ENCODE peak calls at places on chromosomes 2 and 18, in eight cellular contexts. One of them, this sample, is unnamed.

GRCh38 chr18:9792565-9793226 is 84.6 kb downstream of the RAB31 start:
- DNase-seq in activated CD8-positive, alpha-beta memory T cell treated with anti-CD3 and anti-CD28 coated beads, Interleukin-2, amount 50 U/mL, for 48 hours: peak; percentile 68
- DNase-seq in mesothelial cell of epicardium: no peak
- DNase-seq in neural crest cell: no peak
- DNase-seq in BJ: no peak
- DNase-seq in CD4-positive, alpha-beta T cell: no peak
- DNase-seq in PC-3: peak; percentile 33
- DNase-seq in NCI-H69: peak; percentile 74
- DNase-seq in this sample: no peak

GRCh38 chr18:75896865-75897264 is 469.4 kb upstream of the SMIM21 start:
- DNase-seq in activated CD8-positive, alpha-beta memory T cell treated with anti-CD3 and anti-CD28 coated beads, Interleukin-2, amount 50 U/mL, for 48 hours: no peak
- DNase-seq in mesothelial cell of epicardium: no peak
- DNase-seq in neural crest cell: peak; percentile 18
- DNase-seq in BJ: no peak
- DNase-seq in CD4-positive, alpha-beta T cell: no peak
- DNase-seq in PC-3: peak; percentile 46
- DNase-seq in NCI-H69: peak; percentile 91
- DNase-seq in this sample: no peak

GRCh38 chr2:157158111-157158510 is 99.4 kb upstream of the GALNT5 start:
- DNase-seq in activated CD8-positive, alpha-beta memory T cell treated with anti-CD3 and anti-CD28 coated beads, Interleukin-2, amount 50 U/mL, for 48 hours: no peak
- DNase-seq in mesothelial cell of epicardium: no peak
- DNase-seq in neural crest cell: no peak
- DNase-seq in BJ: no peak
- DNase-seq in CD4-positive, alpha-beta T cell: no peak
- DNase-seq in PC-3: peak; percentile 43
- DNase-seq in NCI-H69: no peak
- DNase-seq in this sample: no peak

GRCh38 chr2:204205548-204205947 is 269.0 kb downstream of the ICOS start:
- DNase-seq in activated CD8-positive, alpha-beta memory T cell treated with anti-CD3 and anti-CD28 coated beads, Interleukin-2, amount 50 U/mL, for 48 hours: no peak
- DNase-seq in mesothelial cell of epicardium: no peak
- DNase-seq in neural crest cell: no peak
- DNase-seq in BJ: no peak
- DNase-seq in CD4-positive, alpha-beta T cell: no peak
- DNase-seq in PC-3: no peak
- DNase-seq in NCI-H69: no peak
- DNase-seq in this sample: no peak

GRCh38 chr2:239778042-239778811 is 246.9 kb downstream of the NDUFA10 start:
- DNase-seq in activated CD8-positive, alpha-beta memory T cell treated with anti-CD3 and anti-CD28 coated beads, Interleukin-2, amount 50 U/mL, for 48 hours: peak; percentile 46
- DNase-seq in mesothelial cell of epicardium: peak; percentile 16
- DNase-seq in neural crest cell: no peak
- DNase-seq in BJ: no peak
- DNase-seq in CD4-positive, alpha-beta T cell: no peak
- DNase-seq in PC-3: no peak
- DNase-seq in NCI-H69: peak; percentile 36
- DNase-seq in this sample: peak; percentile 4

GRCh38 chr18:76380791-76381405 is 114.1 kb downstream of the ZNF516 start:
- DNase-seq in activated CD8-positive, alpha-beta memory T cell treated with anti-CD3 and anti-CD28 coated beads, Interleukin-2, amount 50 U/mL, for 48 hours: no peak
- DNase-seq in mesothelial cell of epicardium: peak; percentile 55
- DNase-seq in neural crest cell: peak; percentile 27
- DNase-seq in BJ: no peak
- DNase-seq in CD4-positive, alpha-beta T cell: no peak
- DNase-seq in PC-3: no peak
- DNase-seq in NCI-H69: peak; percentile 48
- DNase-seq in this sample: peak; percentile 41

GRCh38 chr2:80410346-80410745 is 105.8 kb upstream of the LRRTM1 start:
- DNase-seq in activated CD8-positive, alpha-beta memory T cell treated with anti-CD3 and anti-CD28 coated beads, Interleukin-2, amount 50 U/mL, for 48 hours: no peak
- DNase-seq in mesothelial cell of epicardium: no peak
- DNase-seq in neural crest cell: no peak
- DNase-seq in BJ: no peak
- DNase-seq in CD4-positive, alpha-beta T cell: no peak
- DNase-seq in PC-3: no peak
- DNase-seq in NCI-H69: no peak
- DNase-seq in this sample: no peak

GRCh38 chr18:13265901-13266207 is 47.3 kb downstream of the LDLRAD4 start:
- DNase-seq in activated CD8-positive, alpha-beta memory T cell treated with anti-CD3 and anti-CD28 coated beads, Interleukin-2, amount 50 U/mL, for 48 hours: no peak
- DNase-seq in mesothelial cell of epicardium: no peak
- DNase-seq in neural crest cell: no peak
- DNase-seq in BJ: no peak
- DNase-seq in CD4-positive, alpha-beta T cell: no peak
- DNase-seq in PC-3: no peak
- DNase-seq in NCI-H69: no peak
- DNase-seq in this sample: no peak

GRCh38 chr2:41782306-41783158 is 265.3 kb upstream of the PKDCC start:
- DNase-seq in activated CD8-positive, alpha-beta memory T cell treated with anti-CD3 and anti-CD28 coated beads, Interleukin-2, amount 50 U/mL, for 48 hours: no peak
- DNase-seq in mesothelial cell of epicardium: peak; percentile 51
- DNase-seq in neural crest cell: peak; percentile 23
- DNase-seq in BJ: no peak
- DNase-seq in CD4-positive, alpha-beta T cell: no peak
- DNase-seq in PC-3: peak; percentile 69
- DNase-seq in NCI-H69: peak; percentile 58
- DNase-seq in this sample: peak; percentile 35

GRCh38 chr2:61905372-61906186 is at the start of gene COMMD1:
- DNase-seq in activated CD8-positive, alpha-beta memory T cell treated with anti-CD3 and anti-CD28 coated beads, Interleukin-2, amount 50 U/mL, for 48 hours: peak; percentile 92
- DNase-seq in mesothelial cell of epicardium: peak; percentile 73
- DNase-seq in neural crest cell: peak; percentile 65
- DNase-seq in BJ: peak; percentile 17
- DNase-seq in CD4-positive, alpha-beta T cell: peak; percentile 68
- DNase-seq in PC-3: peak; percentile 74
- DNase-seq in NCI-H69: peak; percentile 77
- DNase-seq in this sample: peak; percentile 85

GRCh38 chr2:61726456-61727209 is 127.2 kb downstream of the FAM161A start:
- DNase-seq in activated CD8-positive, alpha-beta memory T cell treated with anti-CD3 and anti-CD28 coated beads, Interleukin-2, amount 50 U/mL, for 48 hours: no peak
- DNase-seq in mesothelial cell of epicardium: no peak
- DNase-seq in neural crest cell: no peak
- DNase-seq in BJ: no peak
- DNase-seq in CD4-positive, alpha-beta T cell: no peak
- DNase-seq in PC-3: no peak
- DNase-seq in NCI-H69: no peak
- DNase-seq in this sample: no peak

GRCh38 chr2:103887625-103888024 is 966.3 kb upstream of the POU3F3 start:
- DNase-seq in activated CD8-positive, alpha-beta memory T cell treated with anti-CD3 and anti-CD28 coated beads, Interleukin-2, amount 50 U/mL, for 48 hours: no peak
- DNase-seq in mesothelial cell of epicardium: no peak
- DNase-seq in neural crest cell: no peak
- DNase-seq in BJ: no peak
- DNase-seq in CD4-positive, alpha-beta T cell: no peak
- DNase-seq in PC-3: no peak
- DNase-seq in NCI-H69: no peak
- DNase-seq in this sample: no peak

GRCh38 chr2:25615395-25615794 is 58.0 kb downstream of the DTNB start:
- DNase-seq in activated CD8-positive, alpha-beta memory T cell treated with anti-CD3 and anti-CD28 coated beads, Interleukin-2, amount 50 U/mL, for 48 hours: no peak
- DNase-seq in mesothelial cell of epicardium: no peak
- DNase-seq in neural crest cell: no peak
- DNase-seq in BJ: no peak
- DNase-seq in CD4-positive, alpha-beta T cell: no peak
- DNase-seq in PC-3: no peak
- DNase-seq in NCI-H69: peak; percentile 57
- DNase-seq in this sample: peak; percentile 58

GRCh38 chr2:135299656-135300244 is 231.3 kb downstream of the ZRANB3 start:
- DNase-seq in activated CD8-positive, alpha-beta memory T cell treated with anti-CD3 and anti-CD28 coated beads, Interleukin-2, amount 50 U/mL, for 48 hours: no peak
- DNase-seq in mesothelial cell of epicardium: no peak
- DNase-seq in neural crest cell: no peak
- DNase-seq in BJ: no peak
- DNase-seq in CD4-positive, alpha-beta T cell: no peak
- DNase-seq in PC-3: peak; percentile 33
- DNase-seq in NCI-H69: no peak
- DNase-seq in this sample: no peak

GRCh38 chr2:18566145-18566544 is 5.7 kb upstream of the RDH14 start:
- DNase-seq in activated CD8-positive, alpha-beta memory T cell treated with anti-CD3 and anti-CD28 coated beads, Interleukin-2, amount 50 U/mL, for 48 hours: no peak
- DNase-seq in mesothelial cell of epicardium: no peak
- DNase-seq in neural crest cell: no peak
- DNase-seq in BJ: no peak
- DNase-seq in CD4-positive, alpha-beta T cell: no peak
- DNase-seq in PC-3: no peak
- DNase-seq in NCI-H69: no peak
- DNase-seq in this sample: no peak

GRCh38 chr2:128309341-128310093 is 9.2 kb downstream of the HS6ST1 start:
- DNase-seq in activated CD8-positive, alpha-beta memory T cell treated with anti-CD3 and anti-CD28 coated beads, Interleukin-2, amount 50 U/mL, for 48 hours: no peak
- DNase-seq in mesothelial cell of epicardium: peak; percentile 37
- DNase-seq in neural crest cell: no peak
- DNase-seq in BJ: no peak
- DNase-seq in CD4-positive, alpha-beta T cell: no peak
- DNase-seq in PC-3: no peak
- DNase-seq in NCI-H69: peak; percentile 91
- DNase-seq in this sample: peak; percentile 5

GRCh38 chr2:147511491-147511948 is 333.3 kb upstream of the ACVR2A start:
- DNase-seq in activated CD8-positive, alpha-beta memory T cell treated with anti-CD3 and anti-CD28 coated beads, Interleukin-2, amount 50 U/mL, for 48 hours: no peak
- DNase-seq in mesothelial cell of epicardium: peak; percentile 42
- DNase-seq in neural crest cell: no peak
- DNase-seq in BJ: peak; percentile 1
- DNase-seq in CD4-positive, alpha-beta T cell: peak; percentile 9
- DNase-seq in PC-3: no peak
- DNase-seq in NCI-H69: peak; percentile 67
- DNase-seq in this sample: no peak

GRCh38 chr2:240972636-240973521 is 25.5 kb upstream of the SNED1 start:
- DNase-seq in activated CD8-positive, alpha-beta memory T cell treated with anti-CD3 and anti-CD28 coated beads, Interleukin-2, amount 50 U/mL, for 48 hours: no peak
- DNase-seq in mesothelial cell of epicardium: no peak
- DNase-seq in neural crest cell: no peak
- DNase-seq in BJ: peak; percentile 26
- DNase-seq in CD4-positive, alpha-beta T cell: no peak
- DNase-seq in PC-3: peak; percentile 22
- DNase-seq in NCI-H69: peak; percentile 72
- DNase-seq in this sample: no peak

GRCh38 chr18:76262956-76263955 is 231.8 kb downstream of the ZNF516 start:
- DNase-seq in activated CD8-positive, alpha-beta memory T cell treated with anti-CD3 and anti-CD28 coated beads, Interleukin-2, amount 50 U/mL, for 48 hours: no peak
- DNase-seq in mesothelial cell of epicardium: no peak
- DNase-seq in neural crest cell: no peak
- DNase-seq in BJ: no peak
- DNase-seq in CD4-positive, alpha-beta T cell: no peak
- DNase-seq in PC-3: no peak
- DNase-seq in NCI-H69: peak; percentile 91
- DNase-seq in this sample: peak; percentile 31

GRCh38 chr2:569681-570080 is 107.5 kb downstream of the TMEM18 start:
- DNase-seq in activated CD8-positive, alpha-beta memory T cell treated with anti-CD3 and anti-CD28 coated beads, Interleukin-2, amount 50 U/mL, for 48 hours: no peak
- DNase-seq in mesothelial cell of epicardium: no peak
- DNase-seq in neural crest cell: no peak
- DNase-seq in BJ: no peak
- DNase-seq in CD4-positive, alpha-beta T cell: no peak
- DNase-seq in PC-3: no peak
- DNase-seq in NCI-H69: no peak
- DNase-seq in this sample: no peak

GRCh38 chr2:205775091-205775876 is 93.0 kb downstream of the NRP2 start:
- DNase-seq in activated CD8-positive, alpha-beta memory T cell treated with anti-CD3 and anti-CD28 coated beads, Interleukin-2, amount 50 U/mL, for 48 hours: no peak
- DNase-seq in mesothelial cell of epicardium: no peak
- DNase-seq in neural crest cell: no peak
- DNase-seq in BJ: no peak
- DNase-seq in CD4-positive, alpha-beta T cell: no peak
- DNase-seq in PC-3: no peak
- DNase-seq in NCI-H69: peak; percentile 90
- DNase-seq in this sample: no peak

GRCh38 chr18:45806226-45806625 is 19.2 kb upstream of the SIGLEC15 start:
- DNase-seq in activated CD8-positive, alpha-beta memory T cell treated with anti-CD3 and anti-CD28 coated beads, Interleukin-2, amount 50 U/mL, for 48 hours: no peak
- DNase-seq in mesothelial cell of epicardium: no peak
- DNase-seq in neural crest cell: no peak
- DNase-seq in BJ: no peak
- DNase-seq in CD4-positive, alpha-beta T cell: no peak
- DNase-seq in PC-3: no peak
- DNase-seq in NCI-H69: peak; percentile 75
- DNase-seq in this sample: no peak

GRCh38 chr2:232353096-232353495 is 25.5 kb upstream of the ALPP start:
- DNase-seq in activated CD8-positive, alpha-beta memory T cell treated with anti-CD3 and anti-CD28 coated beads, Interleukin-2, amount 50 U/mL, for 48 hours: no peak
- DNase-seq in mesothelial cell of epicardium: no peak
- DNase-seq in neural crest cell: no peak
- DNase-seq in BJ: no peak
- DNase-seq in CD4-positive, alpha-beta T cell: no peak
- DNase-seq in PC-3: no peak
- DNase-seq in NCI-H69: no peak
- DNase-seq in this sample: no peak

GRCh38 chr2:49980774-49981173 is 826.5 kb upstream of the FSHR start:
- DNase-seq in activated CD8-positive, alpha-beta memory T cell treated with anti-CD3 and anti-CD28 coated beads, Interleukin-2, amount 50 U/mL, for 48 hours: no peak
- DNase-seq in mesothelial cell of epicardium: no peak
- DNase-seq in neural crest cell: no peak
- DNase-seq in BJ: no peak
- DNase-seq in CD4-positive, alpha-beta T cell: no peak
- DNase-seq in PC-3: no peak
- DNase-seq in NCI-H69: no peak
- DNase-seq in this sample: no peak

GRCh38 chr2:145685323-145686050 is 1165.6 kb upstream of the ZEB2 start:
- DNase-seq in activated CD8-positive, alpha-beta memory T cell treated with anti-CD3 and anti-CD28 coated beads, Interleukin-2, amount 50 U/mL, for 48 hours: no peak
- DNase-seq in mesothelial cell of epicardium: no peak
- DNase-seq in neural crest cell: no peak
- DNase-seq in BJ: peak; percentile 3
- DNase-seq in CD4-positive, alpha-beta T cell: no peak
- DNase-seq in PC-3: peak; percentile 86
- DNase-seq in NCI-H69: no peak
- DNase-seq in this sample: no peak

GRCh38 chr2:33168425-33168824 is 221.7 kb downstream of the LTBP1 start:
- DNase-seq in activated CD8-positive, alpha-beta memory T cell treated with anti-CD3 and anti-CD28 coated beads, Interleukin-2, amount 50 U/mL, for 48 hours: no peak
- DNase-seq in mesothelial cell of epicardium: no peak
- DNase-seq in neural crest cell: no peak
- DNase-seq in BJ: no peak
- DNase-seq in CD4-positive, alpha-beta T cell: no peak
- DNase-seq in PC-3: no peak
- DNase-seq in NCI-H69: no peak
- DNase-seq in this sample: no peak

GRCh38 chr2:179948058-179948457 is 59.0 kb downstream of the CWC22 start:
- DNase-seq in activated CD8-positive, alpha-beta memory T cell treated with anti-CD3 and anti-CD28 coated beads, Interleukin-2, amount 50 U/mL, for 48 hours: no peak
- DNase-seq in mesothelial cell of epicardium: no peak
- DNase-seq in neural crest cell: no peak
- DNase-seq in BJ: no peak
- DNase-seq in CD4-positive, alpha-beta T cell: no peak
- DNase-seq in PC-3: no peak
- DNase-seq in NCI-H69: no peak
- DNase-seq in this sample: no peak

GRCh38 chr2:135124924-135125886 is 73.1 kb downstream of the RAB3GAP1 start:
- DNase-seq in activated CD8-positive, alpha-beta memory T cell treated with anti-CD3 and anti-CD28 coated beads, Interleukin-2, amount 50 U/mL, for 48 hours: no peak
- DNase-seq in mesothelial cell of epicardium: no peak
- DNase-seq in neural crest cell: no peak
- DNase-seq in BJ: no peak
- DNase-seq in CD4-positive, alpha-beta T cell: no peak
- DNase-seq in PC-3: peak; percentile 62
- DNase-seq in NCI-H69: peak; percentile 40
- DNase-seq in this sample: no peak

GRCh38 chr2:197847666-197848401 is 43.4 kb downstream of the PLCL1 start:
- DNase-seq in activated CD8-positive, alpha-beta memory T cell treated with anti-CD3 and anti-CD28 coated beads, Interleukin-2, amount 50 U/mL, for 48 hours: no peak
- DNase-seq in mesothelial cell of epicardium: no peak
- DNase-seq in neural crest cell: no peak
- DNase-seq in BJ: no peak
- DNase-seq in CD4-positive, alpha-beta T cell: no peak
- DNase-seq in PC-3: no peak
- DNase-seq in NCI-H69: no peak
- DNase-seq in this sample: no peak